ENCODE peak calls at places on chromosomes 5 and 9, in five cellular contexts. One of them, this sample, is unnamed.

GRCh38 chr9:98484218-98484617 is 224.5 kb downstream of the GABBR2 start:
- DNase-seq in stimulated activated CD4-positive, alpha-beta T cell treated with anti-CD3 and anti-CD28 coated beads, Interleukin-1b, Interleukin-23, amount 100 ng/mL, for 1 hour: no peak
- DNase-seq in EL: peak; percentile 50
- DNase-seq in GM10248: no peak
- DNase-seq in choroid plexus epithelial cell: peak; percentile 39
- DNase-seq in this sample: peak; percentile 23

GRCh38 chr5:125575561-125576504 is 829.4 kb upstream of the ZNF608 start:
- DNase-seq in GM10248: no peak
- DNase-seq in stimulated activated CD4-positive, alpha-beta T cell treated with anti-CD3 and anti-CD28 coated beads, Interleukin-1b, Interleukin-23, amount 100 ng/mL, for 1 hour: no peak
- DNase-seq in EL: peak; percentile 12
- DNase-seq in choroid plexus epithelial cell: no peak
- DNase-seq in this sample: peak; percentile 6

GRCh38 chr9:81874926-81875325 is 53.3 kb upstream of the SPATA31D4 start:
- DNase-seq in GM10248: no peak
- DNase-seq in EL: peak; percentile 79
- DNase-seq in choroid plexus epithelial cell: peak; percentile 90
- DNase-seq in stimulated activated CD4-positive, alpha-beta T cell treated with anti-CD3 and anti-CD28 coated beads, Interleukin-1b, Interleukin-23, amount 100 ng/mL, for 1 hour: no peak
- DNase-seq in this sample: peak; percentile 96

GRCh38 chr5:141677415-141677814 is 4.6 kb downstream of the ARAP3 start:
- DNase-seq in GM10248: no peak
- DNase-seq in EL: no peak
- DNase-seq in choroid plexus epithelial cell: no peak
- DNase-seq in stimulated activated CD4-positive, alpha-beta T cell treated with anti-CD3 and anti-CD28 coated beads, Interleukin-1b, Interleukin-23, amount 100 ng/mL, for 1 hour: no peak
- DNase-seq in this sample: peak; percentile 42

GRCh38 chr9:73143606-73144328 is 7.9 kb upstream of the ANXA1 start:
- DNase-seq in choroid plexus epithelial cell: peak; percentile 90
- DNase-seq in GM10248: no peak
- DNase-seq in EL: peak; percentile 89
- DNase-seq in stimulated activated CD4-positive, alpha-beta T cell treated with anti-CD3 and anti-CD28 coated beads, Interleukin-1b, Interleukin-23, amount 100 ng/mL, for 1 hour: no peak
- DNase-seq in this sample: peak; percentile 71

GRCh38 chr9:137305060-137305787 is 3.2 kb upstream of the NRARP start:
- DNase-seq in stimulated activated CD4-positive, alpha-beta T cell treated with anti-CD3 and anti-CD28 coated beads, Interleukin-1b, Interleukin-23, amount 100 ng/mL, for 1 hour: peak; percentile 21
- DNase-seq in GM10248: no peak
- DNase-seq in EL: no peak
- DNase-seq in choroid plexus epithelial cell: peak; percentile 41
- DNase-seq in this sample: peak; percentile 93

GRCh38 chr5:129899454-129899853 is 4.8 kb upstream of the CHSY3 start:
- DNase-seq in GM10248: no peak
- DNase-seq in choroid plexus epithelial cell: peak; percentile 72
- DNase-seq in EL: no peak
- DNase-seq in stimulated activated CD4-positive, alpha-beta T cell treated with anti-CD3 and anti-CD28 coated beads, Interleukin-1b, Interleukin-23, amount 100 ng/mL, for 1 hour: no peak
- DNase-seq in this sample: peak; percentile 46

GRCh38 chr9:107613314-107613713 is 123.7 kb upstream of the KLF4 start:
- DNase-seq in EL: no peak
- DNase-seq in stimulated activated CD4-positive, alpha-beta T cell treated with anti-CD3 and anti-CD28 coated beads, Interleukin-1b, Interleukin-23, amount 100 ng/mL, for 1 hour: no peak
- DNase-seq in choroid plexus epithelial cell: no peak
- DNase-seq in GM10248: no peak
- DNase-seq in this sample: no peak

GRCh38 chr5:168583742-168584482 is 4.7 kb upstream of the PANK3 start:
- DNase-seq in stimulated activated CD4-positive, alpha-beta T cell treated with anti-CD3 and anti-CD28 coated beads, Interleukin-1b, Interleukin-23, amount 100 ng/mL, for 1 hour: no peak
- DNase-seq in choroid plexus epithelial cell: no peak
- DNase-seq in EL: no peak
- DNase-seq in GM10248: no peak
- DNase-seq in this sample: no peak

GRCh38 chr9:134606951-134607733 is 34.5 kb upstream of the COL5A1 start:
- DNase-seq in stimulated activated CD4-positive, alpha-beta T cell treated with anti-CD3 and anti-CD28 coated beads, Interleukin-1b, Interleukin-23, amount 100 ng/mL, for 1 hour: no peak
- DNase-seq in EL: no peak
- DNase-seq in GM10248: no peak
- DNase-seq in choroid plexus epithelial cell: peak; percentile 26
- DNase-seq in this sample: peak; percentile 27

GRCh38 chr5:161432798-161433197 is 113.7 kb downstream of the GABRB2 start:
- DNase-seq in choroid plexus epithelial cell: no peak
- DNase-seq in stimulated activated CD4-positive, alpha-beta T cell treated with anti-CD3 and anti-CD28 coated beads, Interleukin-1b, Interleukin-23, amount 100 ng/mL, for 1 hour: no peak
- DNase-seq in GM10248: no peak
- DNase-seq in EL: no peak
- DNase-seq in this sample: no peak

GRCh38 chr9:137786511-137786920 is 91.1 kb upstream of the CACNA1B start:
- DNase-seq in EL: peak; percentile 43
- DNase-seq in GM10248: no peak
- DNase-seq in stimulated activated CD4-positive, alpha-beta T cell treated with anti-CD3 and anti-CD28 coated beads, Interleukin-1b, Interleukin-23, amount 100 ng/mL, for 1 hour: no peak
- DNase-seq in choroid plexus epithelial cell: peak; percentile 38
- DNase-seq in this sample: no peak

GRCh38 chr9:136439550-136440408 is at the start of gene INPP5E:
- DNase-seq in EL: peak; percentile 68
- DNase-seq in choroid plexus epithelial cell: peak; percentile 69
- DNase-seq in GM10248: peak; percentile 96
- DNase-seq in stimulated activated CD4-positive, alpha-beta T cell treated with anti-CD3 and anti-CD28 coated beads, Interleukin-1b, Interleukin-23, amount 100 ng/mL, for 1 hour: peak; percentile 63
- DNase-seq in this sample: peak; percentile 79

GRCh38 chr5:138961221-138961620 is 86.1 kb upstream of the LRRTM2 start:
- DNase-seq in EL: no peak
- DNase-seq in GM10248: no peak
- DNase-seq in stimulated activated CD4-positive, alpha-beta T cell treated with anti-CD3 and anti-CD28 coated beads, Interleukin-1b, Interleukin-23, amount 100 ng/mL, for 1 hour: no peak
- DNase-seq in choroid plexus epithelial cell: no peak
- DNase-seq in this sample: no peak

GRCh38 chr9:107637421-107638420 is 148.2 kb upstream of the KLF4 start:
- DNase-seq in choroid plexus epithelial cell: peak; percentile 99
- DNase-seq in EL: peak; percentile 92
- DNase-seq in GM10248: peak; percentile 42
- DNase-seq in stimulated activated CD4-positive, alpha-beta T cell treated with anti-CD3 and anti-CD28 coated beads, Interleukin-1b, Interleukin-23, amount 100 ng/mL, for 1 hour: no peak
- DNase-seq in this sample: peak; percentile 99

GRCh38 chr9:14383296-14383695 is 69.4 kb upstream of the NFIB start:
- DNase-seq in GM10248: no peak
- DNase-seq in EL: peak; percentile 5
- DNase-seq in stimulated activated CD4-positive, alpha-beta T cell treated with anti-CD3 and anti-CD28 coated beads, Interleukin-1b, Interleukin-23, amount 100 ng/mL, for 1 hour: no peak
- DNase-seq in choroid plexus epithelial cell: peak; percentile 76
- DNase-seq in this sample: peak; percentile 69

GRCh38 chr5:160390787-160391696 is 8.8 kb downstream of the FAM200C start:
- DNase-seq in EL: peak; percentile 21
- DNase-seq in GM10248: peak; percentile 32
- DNase-seq in stimulated activated CD4-positive, alpha-beta T cell treated with anti-CD3 and anti-CD28 coated beads, Interleukin-1b, Interleukin-23, amount 100 ng/mL, for 1 hour: no peak
- DNase-seq in choroid plexus epithelial cell: peak; percentile 51
- DNase-seq in this sample: peak; percentile 52

GRCh38 chr9:15205632-15206243 is 101.3 kb downstream of the TTC39B start:
- DNase-seq in EL: no peak
- DNase-seq in GM10248: no peak
- DNase-seq in choroid plexus epithelial cell: peak; percentile 40
- DNase-seq in stimulated activated CD4-positive, alpha-beta T cell treated with anti-CD3 and anti-CD28 coated beads, Interleukin-1b, Interleukin-23, amount 100 ng/mL, for 1 hour: no peak
- DNase-seq in this sample: peak; percentile 66

GRCh38 chr5:9774472-9775079 is 144.4 kb upstream of the TAS2R1 start:
- DNase-seq in stimulated activated CD4-positive, alpha-beta T cell treated with anti-CD3 and anti-CD28 coated beads, Interleukin-1b, Interleukin-23, amount 100 ng/mL, for 1 hour: no peak
- DNase-seq in choroid plexus epithelial cell: peak; percentile 91
- DNase-seq in GM10248: no peak
- DNase-seq in EL: peak; percentile 82
- DNase-seq in this sample: no peak

GRCh38 chr5:173016621-173017046 is 33.1 kb downstream of the ATP6V0E1 start:
- DNase-seq in choroid plexus epithelial cell: peak; percentile 75
- DNase-seq in GM10248: no peak
- DNase-seq in stimulated activated CD4-positive, alpha-beta T cell treated with anti-CD3 and anti-CD28 coated beads, Interleukin-1b, Interleukin-23, amount 100 ng/mL, for 1 hour: no peak
- DNase-seq in EL: peak; percentile 38
- DNase-seq in this sample: peak; percentile 70

GRCh38 chr9:128254855-128255759 is 20.7 kb downstream of the GOLGA2 start:
- DNase-seq in GM10248: peak; percentile 71
- DNase-seq in EL: peak; percentile 56
- DNase-seq in choroid plexus epithelial cell: peak; percentile 59
- DNase-seq in stimulated activated CD4-positive, alpha-beta T cell treated with anti-CD3 and anti-CD28 coated beads, Interleukin-1b, Interleukin-23, amount 100 ng/mL, for 1 hour: no peak
- DNase-seq in this sample: peak; percentile 77

GRCh38 chr5:38445374-38446028 is 110.9 kb downstream of the LIFR start:
- DNase-seq in stimulated activated CD4-positive, alpha-beta T cell treated with anti-CD3 and anti-CD28 coated beads, Interleukin-1b, Interleukin-23, amount 100 ng/mL, for 1 hour: no peak
- DNase-seq in EL: peak; percentile 38
- DNase-seq in GM10248: no peak
- DNase-seq in choroid plexus epithelial cell: peak; percentile 77
- DNase-seq in this sample: no peak

GRCh38 chr5:119309290-119309818 is 46.5 kb upstream of the TNFAIP8 start:
- DNase-seq in choroid plexus epithelial cell: no peak
- DNase-seq in EL: no peak
- DNase-seq in GM10248: no peak
- DNase-seq in stimulated activated CD4-positive, alpha-beta T cell treated with anti-CD3 and anti-CD28 coated beads, Interleukin-1b, Interleukin-23, amount 100 ng/mL, for 1 hour: no peak
- DNase-seq in this sample: no peak

GRCh38 chr9:94623253-94623652 is 16.1 kb downstream of the FBP1 start:
- DNase-seq in EL: peak; percentile 40
- DNase-seq in GM10248: peak; percentile 72
- DNase-seq in stimulated activated CD4-positive, alpha-beta T cell treated with anti-CD3 and anti-CD28 coated beads, Interleukin-1b, Interleukin-23, amount 100 ng/mL, for 1 hour: no peak
- DNase-seq in choroid plexus epithelial cell: peak; percentile 46
- DNase-seq in this sample: peak; percentile 52

GRCh38 chr5:93967923-93968322 is 226.5 kb upstream of the POU5F2 start:
- DNase-seq in GM10248: no peak
- DNase-seq in stimulated activated CD4-positive, alpha-beta T cell treated with anti-CD3 and anti-CD28 coated beads, Interleukin-1b, Interleukin-23, amount 100 ng/mL, for 1 hour: no peak
- DNase-seq in choroid plexus epithelial cell: peak; percentile 1
- DNase-seq in EL: no peak
- DNase-seq in this sample: peak; percentile 10

GRCh38 chr9:91427873-91428272 is 4.2 kb upstream of the NFIL3 start:
- DNase-seq in GM10248: no peak
- DNase-seq in EL: peak; percentile 56
- DNase-seq in stimulated activated CD4-positive, alpha-beta T cell treated with anti-CD3 and anti-CD28 coated beads, Interleukin-1b, Interleukin-23, amount 100 ng/mL, for 1 hour: no peak
- DNase-seq in choroid plexus epithelial cell: peak; percentile 68
- DNase-seq in this sample: peak; percentile 24

GRCh38 chr5:78476795-78477194 is 116.4 kb downstream of the SCAMP1 start:
- DNase-seq in stimulated activated CD4-positive, alpha-beta T cell treated with anti-CD3 and anti-CD28 coated beads, Interleukin-1b, Interleukin-23, amount 100 ng/mL, for 1 hour: no peak
- DNase-seq in choroid plexus epithelial cell: no peak
- DNase-seq in GM10248: no peak
- DNase-seq in EL: no peak
- DNase-seq in this sample: no peak

GRCh38 chr5:103218164-103218563 is 40.4 kb upstream of the MACIR start:
- DNase-seq in GM10248: no peak
- DNase-seq in EL: peak; percentile 51
- DNase-seq in stimulated activated CD4-positive, alpha-beta T cell treated with anti-CD3 and anti-CD28 coated beads, Interleukin-1b, Interleukin-23, amount 100 ng/mL, for 1 hour: no peak
- DNase-seq in choroid plexus epithelial cell: peak; percentile 99
- DNase-seq in this sample: peak; percentile 82

GRCh38 chr9:95096381-95096780 is 221.1 kb downstream of the FANCC start:
- DNase-seq in GM10248: no peak
- DNase-seq in EL: no peak
- DNase-seq in choroid plexus epithelial cell: no peak
- DNase-seq in stimulated activated CD4-positive, alpha-beta T cell treated with anti-CD3 and anti-CD28 coated beads, Interleukin-1b, Interleukin-23, amount 100 ng/mL, for 1 hour: no peak
- DNase-seq in this sample: no peak

GRCh38 chr5:180330810-180331646 is 22.1 kb downstream of the GFPT2 start:
- DNase-seq in stimulated activated CD4-positive, alpha-beta T cell treated with anti-CD3 and anti-CD28 coated beads, Interleukin-1b, Interleukin-23, amount 100 ng/mL, for 1 hour: no peak
- DNase-seq in choroid plexus epithelial cell: peak; percentile 93
- DNase-seq in EL: peak; percentile 97
- DNase-seq in GM10248: no peak
- DNase-seq in this sample: peak; percentile 53

GRCh38 chr5:116629168-116629567 is 54.5 kb upstream of the SEMA6A start:
- DNase-seq in EL: no peak
- DNase-seq in choroid plexus epithelial cell: no peak
- DNase-seq in GM10248: no peak
- DNase-seq in stimulated activated CD4-positive, alpha-beta T cell treated with anti-CD3 and anti-CD28 coated beads, Interleukin-1b, Interleukin-23, amount 100 ng/mL, for 1 hour: no peak
- DNase-seq in this sample: no peak

GRCh38 chr5:172437445-172438303 is 16.7 kb downstream of the SH3PXD2B start:
- DNase-seq in stimulated activated CD4-positive, alpha-beta T cell treated with anti-CD3 and anti-CD28 coated beads, Interleukin-1b, Interleukin-23, amount 100 ng/mL, for 1 hour: no peak
- DNase-seq in choroid plexus epithelial cell: peak; percentile 79
- DNase-seq in GM10248: no peak
- DNase-seq in EL: peak; percentile 78
- DNase-seq in this sample: peak; percentile 98

GRCh38 chr9:13715430-13715829 is 435.9 kb upstream of the MPDZ start:
- DNase-seq in choroid plexus epithelial cell: no peak
- DNase-seq in stimulated activated CD4-positive, alpha-beta T cell treated with anti-CD3 and anti-CD28 coated beads, Interleukin-1b, Interleukin-23, amount 100 ng/mL, for 1 hour: no peak
- DNase-seq in GM10248: no peak
- DNase-seq in EL: no peak
- DNase-seq in this sample: no peak

GRCh38 chr9:96874947-96875459 is 20.7 kb upstream of the ZNF782 start:
- DNase-seq in EL: peak; percentile 27
- DNase-seq in stimulated activated CD4-positive, alpha-beta T cell treated with anti-CD3 and anti-CD28 coated beads, Interleukin-1b, Interleukin-23, amount 100 ng/mL, for 1 hour: no peak
- DNase-seq in choroid plexus epithelial cell: peak; percentile 53
- DNase-seq in GM10248: peak; percentile 62
- DNase-seq in this sample: peak; percentile 89

GRCh38 chr9:38329980-38330379 is 62.5 kb upstream of the ALDH1B1 start:
- DNase-seq in EL: no peak
- DNase-seq in choroid plexus epithelial cell: no peak
- DNase-seq in stimulated activated CD4-positive, alpha-beta T cell treated with anti-CD3 and anti-CD28 coated beads, Interleukin-1b, Interleukin-23, amount 100 ng/mL, for 1 hour: no peak
- DNase-seq in GM10248: no peak
- DNase-seq in this sample: no peak

GRCh38 chr9:91991621-91992435 is 41.8 kb upstream of the ROR2 start:
- DNase-seq in stimulated activated CD4-positive, alpha-beta T cell treated with anti-CD3 and anti-CD28 coated beads, Interleukin-1b, Interleukin-23, amount 100 ng/mL, for 1 hour: no peak
- DNase-seq in GM10248: no peak
- DNase-seq in EL: peak; percentile 41
- DNase-seq in choroid plexus epithelial cell: peak; percentile 25
- DNase-seq in this sample: no peak

GRCh38 chr9:63816742-63817621 is 1468.0 kb downstream of the FOXD4L5 start:
- DNase-seq in choroid plexus epithelial cell: peak; percentile 91
- DNase-seq in EL: peak; percentile 90
- DNase-seq in stimulated activated CD4-positive, alpha-beta T cell treated with anti-CD3 and anti-CD28 coated beads, Interleukin-1b, Interleukin-23, amount 100 ng/mL, for 1 hour: no peak
- DNase-seq in GM10248: peak; percentile 87
- DNase-seq in this sample: peak; percentile 83